ENCODE peak calls at places on chromosomes 16 and 17, in six cellular contexts. One of them, this sample, is unnamed.

GRCh38 chr17:81202318-81202717 is 20.4 kb downstream of the CEP131 start:
- DNase-seq in HCT116: no peak
- DNase-seq in GM12878: no peak
- DNase-seq in K562: no peak
- DNase-seq in H1: no peak
- DNase-seq in HepG2: no peak
- DNase-seq in this sample: no peak

GRCh38 chr17:80586464-80587228 is 42.0 kb downstream of the RPTOR start:
- DNase-seq in HCT116: no peak
- DNase-seq in GM12878: no peak
- DNase-seq in K562: no peak
- DNase-seq in H1: no peak
- DNase-seq in HepG2: no peak
- DNase-seq in this sample: no peak

GRCh38 chr17:66152756-66153155 is 39.2 kb downstream of the CEP112 start:
- DNase-seq in HCT116: no peak
- DNase-seq in GM12878: no peak
- DNase-seq in K562: no peak
- DNase-seq in H1: no peak
- DNase-seq in HepG2: no peak
- DNase-seq in this sample: no peak

GRCh38 chr17:81208651-81209050 is 14.1 kb downstream of the CEP131 start:
- DNase-seq in HCT116: no peak
- DNase-seq in GM12878: no peak
- DNase-seq in K562: no peak
- DNase-seq in H1: no peak
- DNase-seq in HepG2: no peak
- DNase-seq in this sample: no peak

GRCh38 chr17:67152824-67153223 is 92.2 kb downstream of the HELZ start:
- DNase-seq in HCT116: no peak
- DNase-seq in GM12878: no peak
- DNase-seq in K562: no peak
- DNase-seq in H1: no peak
- DNase-seq in HepG2: no peak
- DNase-seq in this sample: no peak

GRCh38 chr17:64128787-64129514 is 993 bp downstream of the ERN1 start:
- DNase-seq in HCT116: no peak
- DNase-seq in GM12878: no peak
- DNase-seq in K562: no peak
- DNase-seq in H1: no peak
- DNase-seq in HepG2: no peak
- DNase-seq in this sample: peak; percentile 70

GRCh38 chr17:48456584-48456983 is 26.6 kb upstream of the SKAP1 start:
- DNase-seq in HCT116: peak; percentile 83
- DNase-seq in GM12878: no peak
- DNase-seq in K562: no peak
- DNase-seq in H1: no peak
- DNase-seq in HepG2: no peak
- DNase-seq in this sample: no peak

GRCh38 chr17:40888321-40888720 is 3.3 kb upstream of the KRT20 start:
- DNase-seq in HCT116: no peak
- DNase-seq in GM12878: no peak
- DNase-seq in K562: no peak
- DNase-seq in H1: no peak
- DNase-seq in HepG2: no peak
- DNase-seq in this sample: no peak

GRCh38 chr17:74380959-74381808 is 13.9 kb downstream of the GPR142 start:
- DNase-seq in HCT116: no peak
- DNase-seq in GM12878: no peak
- DNase-seq in K562: no peak
- DNase-seq in H1: no peak
- DNase-seq in HepG2: no peak
- DNase-seq in this sample: no peak

GRCh38 chr17:68867759-68868516 is 87.3 kb downstream of the ABCA8 start:
- DNase-seq in HCT116: no peak
- DNase-seq in GM12878: no peak
- DNase-seq in K562: no peak
- DNase-seq in H1: no peak
- DNase-seq in HepG2: no peak
- DNase-seq in this sample: no peak

GRCh38 chr16:30458561-30459394 is 13.1 kb upstream of the SEPHS2 start:
- DNase-seq in HCT116: no peak
- DNase-seq in GM12878: peak; percentile 97
- DNase-seq in K562: no peak
- DNase-seq in H1: no peak
- DNase-seq in HepG2: peak; percentile 63
- DNase-seq in this sample: no peak

GRCh38 chr16:3096362-3096761 is 2.7 kb downstream of the ZSCAN10 start:
- DNase-seq in HCT116: no peak
- DNase-seq in GM12878: no peak
- DNase-seq in K562: no peak
- DNase-seq in H1: no peak
- DNase-seq in HepG2: no peak
- DNase-seq in this sample: no peak

GRCh38 chr17:45315583-45316270 is 1.1 kb downstream of the MAP3K14 start:
- DNase-seq in HCT116: no peak
- DNase-seq in GM12878: no peak
- DNase-seq in K562: no peak
- DNase-seq in H1: no peak
- DNase-seq in HepG2: no peak
- DNase-seq in this sample: no peak

GRCh38 chr16:9687737-9688319 is 494.4 kb downstream of the GRIN2A start:
- DNase-seq in HCT116: no peak
- DNase-seq in GM12878: no peak
- DNase-seq in K562: no peak
- DNase-seq in H1: no peak
- DNase-seq in HepG2: no peak
- DNase-seq in this sample: no peak

GRCh38 chr17:63550816-63551639 is 751 bp downstream of the DCAF7 start:
- DNase-seq in HCT116: no peak
- DNase-seq in GM12878: no peak
- DNase-seq in K562: peak; percentile 41
- DNase-seq in H1: peak; percentile 51
- DNase-seq in HepG2: peak; percentile 66
- DNase-seq in this sample: no peak

GRCh38 chr17:31517524-31517923 is 126.0 kb downstream of the RAB11FIP4 start:
- DNase-seq in HCT116: no peak
- DNase-seq in GM12878: no peak
- DNase-seq in K562: peak; percentile 49
- DNase-seq in H1: peak; percentile 73
- DNase-seq in HepG2: peak; percentile 53
- DNase-seq in this sample: peak; percentile 47

GRCh38 chr17:56603486-56604238 is 10.2 kb downstream of the NOG start:
- DNase-seq in HCT116: no peak
- DNase-seq in GM12878: no peak
- DNase-seq in K562: no peak
- DNase-seq in H1: no peak
- DNase-seq in HepG2: no peak
- DNase-seq in this sample: no peak

GRCh38 chr17:41486809-41487530 is 2.7 kb downstream of the KRT36 start:
- DNase-seq in HCT116: no peak
- DNase-seq in GM12878: no peak
- DNase-seq in K562: peak; percentile 83
- DNase-seq in H1: peak; percentile 97
- DNase-seq in HepG2: peak; percentile 42
- DNase-seq in this sample: no peak

GRCh38 chr17:66008680-66009079 is 183.3 kb downstream of the CEP112 start:
- DNase-seq in HCT116: no peak
- DNase-seq in GM12878: no peak
- DNase-seq in K562: no peak
- DNase-seq in H1: no peak
- DNase-seq in HepG2: no peak
- DNase-seq in this sample: no peak

GRCh38 chr16:57617604-57618111 is 10.8 kb upstream of the ADGRG1 start:
- DNase-seq in HCT116: no peak
- DNase-seq in GM12878: no peak
- DNase-seq in K562: no peak
- DNase-seq in H1: peak; percentile 37
- DNase-seq in HepG2: no peak
- DNase-seq in this sample: no peak

GRCh38 chr17:4858880-4859260 is 25.7 kb downstream of the MINK1 start:
- DNase-seq in HCT116: no peak
- DNase-seq in GM12878: no peak
- DNase-seq in K562: no peak
- DNase-seq in H1: no peak
- DNase-seq in HepG2: no peak
- DNase-seq in this sample: no peak

GRCh38 chr17:51371732-51372151 is 111.4 kb downstream of the UTP18 start:
- DNase-seq in HCT116: peak; percentile 84
- DNase-seq in GM12878: peak; percentile 28
- DNase-seq in K562: peak; percentile 63
- DNase-seq in H1: peak; percentile 58
- DNase-seq in HepG2: peak; percentile 69
- DNase-seq in this sample: peak; percentile 44

GRCh38 chr16:78461496-78461938 is 362.1 kb downstream of the WWOX start:
- DNase-seq in HCT116: no peak
- DNase-seq in GM12878: no peak
- DNase-seq in K562: no peak
- DNase-seq in H1: no peak
- DNase-seq in HepG2: peak; percentile 59
- DNase-seq in this sample: peak; percentile 12
- TF ChIP-seq JUND in HCT116: no peak
- TF ChIP-seq JUND in GM12878: no peak
- TF ChIP-seq JUND in K562: no peak
- TF ChIP-seq JUND in H1: no peak
- TF ChIP-seq JUND in HepG2: no peak
- TF ChIP-seq JUND in this sample: no peak

DNA sequence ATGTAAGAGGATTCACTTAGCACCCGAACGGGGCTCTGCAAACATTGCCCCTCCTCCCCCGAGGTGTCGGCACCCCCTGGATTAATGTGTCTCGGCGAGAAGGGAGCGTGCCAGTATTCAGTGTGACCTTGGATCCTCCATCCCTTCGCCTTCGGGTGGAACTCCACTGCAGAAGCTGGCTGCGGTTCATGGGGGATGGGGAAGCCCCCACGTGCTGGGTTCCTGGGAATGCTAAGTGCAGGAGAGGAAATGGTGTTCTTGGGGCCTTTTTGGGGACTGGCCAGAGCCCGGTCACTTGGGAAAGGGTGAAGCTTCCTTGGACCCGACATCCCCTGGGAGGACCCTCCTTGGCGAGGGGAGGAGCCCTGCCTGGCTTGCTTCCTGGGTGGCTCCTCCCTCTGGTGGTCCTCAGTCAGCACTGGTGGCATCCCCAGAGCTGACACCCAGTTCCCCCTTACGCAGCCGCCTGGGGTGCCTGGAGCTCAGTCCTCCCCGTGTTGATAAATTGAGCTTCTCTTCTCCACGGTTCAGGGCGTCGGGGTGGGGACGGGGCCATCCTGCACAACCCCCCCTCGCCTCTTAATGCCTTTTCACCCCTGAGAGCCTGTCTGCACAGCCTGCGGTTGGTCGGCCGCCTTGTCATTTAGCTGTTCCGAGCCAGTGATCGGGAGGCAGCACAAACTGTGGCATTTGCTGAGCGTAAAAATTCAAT is 30.8 kb upstream of the GSE1 start:
- DNase-seq in HCT116: no peak
- DNase-seq in GM12878: no peak
- DNase-seq in K562: no peak
- DNase-seq in H1: no peak
- DNase-seq in HepG2: no peak
- DNase-seq in this sample: no peak
- TF ChIP-seq JUND in HCT116: no peak
- TF ChIP-seq JUND in GM12878: no peak
- TF ChIP-seq JUND in K562: no peak
- TF ChIP-seq JUND in H1: no peak
- TF ChIP-seq JUND in HepG2: no peak
- TF ChIP-seq JUND in this sample: no peak

GRCh38 chr16:47244206-47244605 is 100.5 kb upstream of the NETO2 start:
- DNase-seq in HCT116: no peak
- DNase-seq in GM12878: no peak
- DNase-seq in K562: no peak
- DNase-seq in H1: no peak
- DNase-seq in HepG2: no peak
- DNase-seq in this sample: no peak

GRCh38 chr16:47247691-47248090 is 103.9 kb upstream of the NETO2 start:
- DNase-seq in HCT116: no peak
- DNase-seq in GM12878: no peak
- DNase-seq in K562: no peak
- DNase-seq in H1: no peak
- DNase-seq in HepG2: no peak
- DNase-seq in this sample: no peak
- TF ChIP-seq JUND in HCT116: no peak
- TF ChIP-seq JUND in GM12878: no peak
- TF ChIP-seq JUND in K562: no peak
- TF ChIP-seq JUND in H1: no peak
- TF ChIP-seq JUND in HepG2: no peak
- TF ChIP-seq JUND in this sample: no peak

GRCh38 chr17:47096343-47096742 is 92.8 kb downstream of the CDC27 start:
- DNase-seq in HCT116: no peak
- DNase-seq in GM12878: no peak
- DNase-seq in K562: no peak
- DNase-seq in H1: no peak
- DNase-seq in HepG2: no peak
- DNase-seq in this sample: no peak

GRCh38 chr17:47099987-47100711 is 88.9 kb downstream of the CDC27 start:
- DNase-seq in HCT116: peak; percentile 81
- DNase-seq in GM12878: peak; percentile 74
- DNase-seq in K562: peak; percentile 85
- DNase-seq in H1: peak; percentile 97
- DNase-seq in HepG2: peak; percentile 88
- DNase-seq in this sample: peak; percentile 95

GRCh38 chr17:47095268-47095667 is 93.8 kb downstream of the CDC27 start:
- DNase-seq in HCT116: no peak
- DNase-seq in GM12878: no peak
- DNase-seq in K562: no peak
- DNase-seq in H1: no peak
- DNase-seq in HepG2: no peak
- DNase-seq in this sample: no peak

GRCh38 chr17:47102914-47103313 is 86.2 kb downstream of the CDC27 start:
- DNase-seq in HCT116: no peak
- DNase-seq in GM12878: no peak
- DNase-seq in K562: no peak
- DNase-seq in H1: no peak
- DNase-seq in HepG2: no peak
- DNase-seq in this sample: no peak

GRCh38 chr17:47099451-47099986 is 89.6 kb downstream of the CDC27 start:
- DNase-seq in HCT116: no peak
- DNase-seq in GM12878: no peak
- DNase-seq in K562: no peak
- DNase-seq in H1: no peak
- DNase-seq in HepG2: no peak
- DNase-seq in this sample: no peak
- TF ChIP-seq JUND in HCT116: no peak
- TF ChIP-seq JUND in GM12878: no peak
- TF ChIP-seq JUND in K562: no peak
- TF ChIP-seq JUND in H1: no peak
- TF ChIP-seq JUND in HepG2: no peak
- TF ChIP-seq JUND in this sample: no peak

This sample was measured in T47D.